ENCODE peak calls at places on chromosomes 3 and 15, in ten cellular contexts. One of them, this sample, is unnamed.

GRCh38 chr3:11917051-11917450 is 70.4 kb upstream of the TAMM41 start:
- DNase-seq in activated T-helper 1 cell treated with anti-CD3 and anti-CD28 coated beads, Interleukin-12 subunit alpha, Interleukin-12 subunit beta, Interleukin-2, Interleukin-4 antibody, amounts not matched to agents 30 ng/mL and 10 ng/mL and 1 ng/mL, durations not matched to agents 14 hours and 24 hours and 36 hours: no peak
- DNase-seq in putamen: no peak
- DNase-seq in naive thymus-derived CD8-positive, alpha-beta T cell: no peak
- DNase-seq in AG08395: no peak
- DNase-seq in IMR-90: no peak
- DNase-seq in NCI-H774: no peak
- DNase-seq in neuronal stem cell: no peak
- DNase-seq in stimulated activated CD4-positive, alpha-beta T cell treated with anti-CD3 and anti-CD28 coated beads, Interleukin-2, amount 100 ng/mL, for 24 hours: no peak
- DNase-seq in transverse colon: no peak
- DNase-seq in this sample: no peak

GRCh38 chr3:47004369-47005211 is 25.1 kb downstream of the NBEAL2 start:
- DNase-seq in activated T-helper 1 cell treated with anti-CD3 and anti-CD28 coated beads, Interleukin-12 subunit alpha, Interleukin-12 subunit beta, Interleukin-2, Interleukin-4 antibody, amounts not matched to agents 30 ng/mL and 10 ng/mL and 1 ng/mL, durations not matched to agents 14 hours and 24 hours and 36 hours: no peak
- DNase-seq in putamen: no peak
- DNase-seq in neuronal stem cell: no peak
- DNase-seq in naive thymus-derived CD8-positive, alpha-beta T cell: no peak
- DNase-seq in NCI-H774: no peak
- DNase-seq in IMR-90: no peak
- DNase-seq in transverse colon: no peak
- DNase-seq in stimulated activated CD4-positive, alpha-beta T cell treated with anti-CD3 and anti-CD28 coated beads, Interleukin-2, amount 100 ng/mL, for 24 hours: no peak
- DNase-seq in AG08395: no peak
- DNase-seq in this sample: no peak

GRCh38 chr15:70892912-70893560 is 410 bp downstream of the LRRC49 start:
- DNase-seq in activated T-helper 1 cell treated with anti-CD3 and anti-CD28 coated beads, Interleukin-12 subunit alpha, Interleukin-12 subunit beta, Interleukin-2, Interleukin-4 antibody, amounts not matched to agents 30 ng/mL and 10 ng/mL and 1 ng/mL, durations not matched to agents 14 hours and 24 hours and 36 hours: no peak
- DNase-seq in naive thymus-derived CD8-positive, alpha-beta T cell: no peak
- DNase-seq in NCI-H774: peak
- DNase-seq in AG08395: peak
- DNase-seq in stimulated activated CD4-positive, alpha-beta T cell treated with anti-CD3 and anti-CD28 coated beads, Interleukin-2, amount 100 ng/mL, for 24 hours: no peak
- DNase-seq in transverse colon: peak
- DNase-seq in putamen: no peak
- DNase-seq in neuronal stem cell: no peak
- DNase-seq in IMR-90: peak
- DNase-seq in this sample: no peak

GRCh38 chr15:74869726-74870407 is 3.3 kb downstream of the SCAMP2 start:
- DNase-seq in naive thymus-derived CD8-positive, alpha-beta T cell: no peak
- DNase-seq in activated T-helper 1 cell treated with anti-CD3 and anti-CD28 coated beads, Interleukin-12 subunit alpha, Interleukin-12 subunit beta, Interleukin-2, Interleukin-4 antibody, amounts not matched to agents 30 ng/mL and 10 ng/mL and 1 ng/mL, durations not matched to agents 14 hours and 24 hours and 36 hours: peak
- DNase-seq in neuronal stem cell: no peak
- DNase-seq in putamen: peak
- DNase-seq in transverse colon: peak
- DNase-seq in IMR-90: peak
- DNase-seq in AG08395: peak
- DNase-seq in stimulated activated CD4-positive, alpha-beta T cell treated with anti-CD3 and anti-CD28 coated beads, Interleukin-2, amount 100 ng/mL, for 24 hours: peak
- DNase-seq in NCI-H774: no peak
- DNase-seq in this sample: no peak

GRCh38 chr3:111872948-111873347 is 13.9 kb downstream of the PHLDB2 start:
- DNase-seq in AG08395: no peak
- DNase-seq in activated T-helper 1 cell treated with anti-CD3 and anti-CD28 coated beads, Interleukin-12 subunit alpha, Interleukin-12 subunit beta, Interleukin-2, Interleukin-4 antibody, amounts not matched to agents 30 ng/mL and 10 ng/mL and 1 ng/mL, durations not matched to agents 14 hours and 24 hours and 36 hours: no peak
- DNase-seq in transverse colon: no peak
- DNase-seq in stimulated activated CD4-positive, alpha-beta T cell treated with anti-CD3 and anti-CD28 coated beads, Interleukin-2, amount 100 ng/mL, for 24 hours: no peak
- DNase-seq in putamen: no peak
- DNase-seq in naive thymus-derived CD8-positive, alpha-beta T cell: no peak
- DNase-seq in IMR-90: no peak
- DNase-seq in neuronal stem cell: no peak
- DNase-seq in NCI-H774: no peak
- DNase-seq in this sample: no peak

GRCh38 chr3:71601811-71602210 is 18.3 kb upstream of the FOXP1 start:
- DNase-seq in neuronal stem cell: no peak
- DNase-seq in naive thymus-derived CD8-positive, alpha-beta T cell: no peak
- DNase-seq in activated T-helper 1 cell treated with anti-CD3 and anti-CD28 coated beads, Interleukin-12 subunit alpha, Interleukin-12 subunit beta, Interleukin-2, Interleukin-4 antibody, amounts not matched to agents 30 ng/mL and 10 ng/mL and 1 ng/mL, durations not matched to agents 14 hours and 24 hours and 36 hours: no peak
- DNase-seq in NCI-H774: no peak
- DNase-seq in putamen: no peak
- DNase-seq in AG08395: peak
- DNase-seq in IMR-90: peak
- DNase-seq in transverse colon: no peak
- DNase-seq in stimulated activated CD4-positive, alpha-beta T cell treated with anti-CD3 and anti-CD28 coated beads, Interleukin-2, amount 100 ng/mL, for 24 hours: no peak
- DNase-seq in this sample: no peak

GRCh38 chr15:76935620-76936019 is 4.1 kb downstream of the RCN2 start:
- DNase-seq in stimulated activated CD4-positive, alpha-beta T cell treated with anti-CD3 and anti-CD28 coated beads, Interleukin-2, amount 100 ng/mL, for 24 hours: no peak
- DNase-seq in neuronal stem cell: no peak
- DNase-seq in NCI-H774: no peak
- DNase-seq in AG08395: no peak
- DNase-seq in transverse colon: no peak
- DNase-seq in putamen: no peak
- DNase-seq in IMR-90: no peak
- DNase-seq in activated T-helper 1 cell treated with anti-CD3 and anti-CD28 coated beads, Interleukin-12 subunit alpha, Interleukin-12 subunit beta, Interleukin-2, Interleukin-4 antibody, amounts not matched to agents 30 ng/mL and 10 ng/mL and 1 ng/mL, durations not matched to agents 14 hours and 24 hours and 36 hours: no peak
- DNase-seq in naive thymus-derived CD8-positive, alpha-beta T cell: no peak
- DNase-seq in this sample: peak

GRCh38 chr15:85525755-85526154 is 145.4 kb downstream of the AKAP13 start:
- DNase-seq in naive thymus-derived CD8-positive, alpha-beta T cell: no peak
- DNase-seq in NCI-H774: no peak
- DNase-seq in AG08395: no peak
- DNase-seq in activated T-helper 1 cell treated with anti-CD3 and anti-CD28 coated beads, Interleukin-12 subunit alpha, Interleukin-12 subunit beta, Interleukin-2, Interleukin-4 antibody, amounts not matched to agents 30 ng/mL and 10 ng/mL and 1 ng/mL, durations not matched to agents 14 hours and 24 hours and 36 hours: no peak
- DNase-seq in stimulated activated CD4-positive, alpha-beta T cell treated with anti-CD3 and anti-CD28 coated beads, Interleukin-2, amount 100 ng/mL, for 24 hours: no peak
- DNase-seq in transverse colon: no peak
- DNase-seq in putamen: no peak
- DNase-seq in IMR-90: no peak
- DNase-seq in neuronal stem cell: no peak
- DNase-seq in this sample: no peak

GRCh38 chr15:92164327-92165000 is 229.2 kb upstream of the ST8SIA2 start:
- DNase-seq in putamen: peak
- DNase-seq in IMR-90: peak
- DNase-seq in naive thymus-derived CD8-positive, alpha-beta T cell: no peak
- DNase-seq in AG08395: peak
- DNase-seq in activated T-helper 1 cell treated with anti-CD3 and anti-CD28 coated beads, Interleukin-12 subunit alpha, Interleukin-12 subunit beta, Interleukin-2, Interleukin-4 antibody, amounts not matched to agents 30 ng/mL and 10 ng/mL and 1 ng/mL, durations not matched to agents 14 hours and 24 hours and 36 hours: no peak
- DNase-seq in stimulated activated CD4-positive, alpha-beta T cell treated with anti-CD3 and anti-CD28 coated beads, Interleukin-2, amount 100 ng/mL, for 24 hours: no peak
- DNase-seq in neuronal stem cell: peak
- DNase-seq in transverse colon: no peak
- DNase-seq in NCI-H774: no peak
- DNase-seq in this sample: no peak

GRCh38 chr3:102195198-102195948 is 239.4 kb upstream of the ZPLD1 start:
- DNase-seq in neuronal stem cell: no peak
- DNase-seq in activated T-helper 1 cell treated with anti-CD3 and anti-CD28 coated beads, Interleukin-12 subunit alpha, Interleukin-12 subunit beta, Interleukin-2, Interleukin-4 antibody, amounts not matched to agents 30 ng/mL and 10 ng/mL and 1 ng/mL, durations not matched to agents 14 hours and 24 hours and 36 hours: no peak
- DNase-seq in putamen: peak
- DNase-seq in transverse colon: peak
- DNase-seq in naive thymus-derived CD8-positive, alpha-beta T cell: no peak
- DNase-seq in IMR-90: no peak
- DNase-seq in stimulated activated CD4-positive, alpha-beta T cell treated with anti-CD3 and anti-CD28 coated beads, Interleukin-2, amount 100 ng/mL, for 24 hours: no peak
- DNase-seq in NCI-H774: peak
- DNase-seq in AG08395: no peak
- DNase-seq in this sample: no peak

GRCh38 chr15:80207887-80208286 is 44.1 kb downstream of the CTXND1 start:
- DNase-seq in activated T-helper 1 cell treated with anti-CD3 and anti-CD28 coated beads, Interleukin-12 subunit alpha, Interleukin-12 subunit beta, Interleukin-2, Interleukin-4 antibody, amounts not matched to agents 30 ng/mL and 10 ng/mL and 1 ng/mL, durations not matched to agents 14 hours and 24 hours and 36 hours: no peak
- DNase-seq in stimulated activated CD4-positive, alpha-beta T cell treated with anti-CD3 and anti-CD28 coated beads, Interleukin-2, amount 100 ng/mL, for 24 hours: no peak
- DNase-seq in neuronal stem cell: no peak
- DNase-seq in AG08395: no peak
- DNase-seq in IMR-90: no peak
- DNase-seq in transverse colon: no peak
- DNase-seq in naive thymus-derived CD8-positive, alpha-beta T cell: no peak
- DNase-seq in NCI-H774: no peak
- DNase-seq in putamen: no peak
- DNase-seq in this sample: no peak

GRCh38 chr3:195070321-195070720 is 200.6 kb downstream of the XXYLT1 start:
- DNase-seq in stimulated activated CD4-positive, alpha-beta T cell treated with anti-CD3 and anti-CD28 coated beads, Interleukin-2, amount 100 ng/mL, for 24 hours: no peak
- DNase-seq in activated T-helper 1 cell treated with anti-CD3 and anti-CD28 coated beads, Interleukin-12 subunit alpha, Interleukin-12 subunit beta, Interleukin-2, Interleukin-4 antibody, amounts not matched to agents 30 ng/mL and 10 ng/mL and 1 ng/mL, durations not matched to agents 14 hours and 24 hours and 36 hours: no peak
- DNase-seq in neuronal stem cell: no peak
- DNase-seq in AG08395: no peak
- DNase-seq in IMR-90: no peak
- DNase-seq in putamen: no peak
- DNase-seq in transverse colon: peak
- DNase-seq in NCI-H774: no peak
- DNase-seq in naive thymus-derived CD8-positive, alpha-beta T cell: no peak
- DNase-seq in this sample: no peak